ENCODE peak calls at places on chromosomes 16 and 17, in six cellular contexts. B is NCI-H1105 treated with DMSO at 0.1 percent for 48 hours; N is stimulated activated CD8-positive, alpha-beta memory T cell treated with anti-CD3 and anti-CD28 coated beads, Interleukin-7, amount 100 ng/mL, for 24 hours; X is BE2C; P is WERI-Rb-1; D is HL-60. T is an unnamed sample.

GRCh38 chr17:413706-414440 is 61.3 kb upstream of the RPH3AL start:
- DNase-seq in P (no peak), B (no peak), D (no peak), N (no peak), X (no peak), T (no peak)

GRCh38 chr16:86198201-86199118 is 299.5 kb downstream of the IRF8 start:
- DNase-seq in B (peak), X (no peak), P (no peak), D (no peak), N (no peak), T (no peak)

GRCh38 chr16:19027416-19027815 is 40.0 kb upstream of the COQ7 start:
- DNase-seq in P (no peak), N (no peak), X (no peak), B (no peak), D (no peak), T (no peak)

GRCh38 chr16:15043344-15043743 is 12.5 kb downstream of the NTAN1 start:
- DNase-seq in B (no peak), P (no peak), N (no peak), X (no peak), D (no peak), T (no peak)

GRCh38 chr17:1767358-1767757 is 5.5 kb downstream of the SERPINF1 start:
- DNase-seq in B (no peak), X (no peak), N (no peak), P (no peak), D (no peak), T (no peak)

GRCh38 chr17:57724729-57725125 is 20.4 kb downstream of the CCDC182 start:
- DNase-seq in D (no peak), X (no peak), P (no peak), B (no peak), N (no peak), T (no peak)

GRCh38 chr16:16025214-16025968 is 76.0 kb downstream of the ABCC1 start:
- DNase-seq in P (no peak), N (peak), X (no peak), B (no peak), D (no peak), T (peak)

GRCh38 chr16:12319464-12320030 is 343.0 kb downstream of the SNX29 start:
- DNase-seq in P (no peak), D (no peak), B (peak), N (no peak), X (peak), T (no peak)